ENCODE peak calls at places on chromosomes 12 and 14, in four cellular contexts. E is HAP-1, J is suprapubic skin, X is right cardiac atrium. N is an unnamed sample.

GRCh38 chr12:1848146-1848545 is 27.8 kb downstream of the LRTM2 start:
- DNase-seq in E (no peak), J (peak; percentile 35), X (no peak), N (no peak)

GRCh38 chr14:51738754-51739153 is 87.0 kb downstream of the FRMD6 start:
- DNase-seq in E (no peak), J (no peak), X (no peak), N (no peak)

GRCh38 chr12:43306066-43306465 is 245.9 kb downstream of the ADAMTS20 start:
- DNase-seq in E (no peak), J (no peak), X (no peak), N (peak; percentile 85)

GRCh38 chr12:110766311-110767154 is 23.8 kb upstream of the PPP1CC start:
- DNase-seq in E (no peak), J (no peak), X (no peak), N (peak; percentile 39)

GRCh38 chr12:113422030-113422900 is at the start of gene SDSL:
- DNase-seq in E (peak; percentile 77), J (no peak), X (peak; percentile 87), N (peak; percentile 82)

GRCh38 chr14:95197498-95198010 is 40.2 kb upstream of the DICER1 start:
- DNase-seq in E (no peak), J (no peak), X (no peak), N (no peak)

GRCh38 chr14:76464856-76465255 is 88.9 kb downstream of the ESRRB start:
- DNase-seq in E (no peak), J (no peak), X (no peak), N (no peak)

GRCh38 chr12:50747817-50748216 is 16.1 kb upstream of the ATF1 start:
- DNase-seq in E (no peak), J (no peak), X (no peak), N (no peak)

GRCh38 chr14:101069666-101070362 is 166.3 kb upstream of the RTL1 start:
- DNase-seq in E (no peak), J (peak; percentile 41), X (no peak), N (no peak)

GRCh38 chr14:50821471-50822464 is 9.2 kb downstream of the NIN start:
- DNase-seq in E (peak; percentile 74), J (no peak), X (peak; percentile 67), N (no peak)

GRCh38 chr14:52951730-52952481 is 1.1 kb upstream of the FERMT2 start:
- DNase-seq in E (peak; percentile 72), J (no peak), X (peak; percentile 68), N (peak; percentile 87)

GRCh38 chr14:68703093-68703492 is 89.8 kb downstream of the ZFP36L1 start:
- DNase-seq in E (no peak), J (no peak), X (no peak), N (peak; percentile 62)

GRCh38 chr12:12474931-12475485 is 87.7 kb downstream of the DUSP16 start:
- DNase-seq in E (no peak), J (no peak), X (no peak), N (no peak)

GRCh38 chr12:53219956-53220856 is 11.8 kb downstream of the RARG start:
- DNase-seq in E (peak; percentile 69), J (no peak), X (peak; percentile 92), N (peak; percentile 82)

GRCh38 chr12:75852143-75852542 is 179.4 kb downstream of the PHLDA1 start:
- DNase-seq in E (no peak), J (no peak), X (no peak), N (no peak)

GRCh38 chr12:84789184-84789583 is 123.4 kb downstream of the SLC6A15 start:
- DNase-seq in E (no peak), J (no peak), X (no peak), N (no peak)

GRCh38 chr14:81382517-81383225 is 17.5 kb downstream of the STON2 start:
- DNase-seq in E (peak; percentile 50), J (no peak), X (no peak), N (no peak)

GRCh38 chr12:66901136-66901932 is 222.5 kb upstream of the GRIP1 start:
- DNase-seq in E (no peak), J (no peak), X (no peak), N (no peak)

GRCh38 chr14:51860836-51861583 is 598 bp downstream of the GNG2 start:
- DNase-seq in E (peak; percentile 40), J (no peak), X (no peak), N (peak; percentile 52)

GRCh38 chr12:78651755-78652154 is 212.8 kb upstream of the SYT1 start:
- DNase-seq in E (peak; percentile 64), J (no peak), X (no peak), N (no peak)

GRCh38 chr12:115481141-115481540 is 796.4 kb downstream of the MED13L start:
- DNase-seq in E (no peak), J (no peak), X (no peak), N (no peak)

GRCh38 chr14:53306267-53306721 is 153.2 kb upstream of the DDHD1 start:
- DNase-seq in E (peak; percentile 61), J (no peak), X (peak; percentile 82), N (peak; percentile 76)

GRCh38 chr14:106790189-106791036 is 1264.0 kb downstream of the TMEM121 start:
- DNase-seq in E (peak; percentile 27), J (no peak), X (peak; percentile 71), N (no peak)

GRCh38 chr14:22536853-22537338 is 52.1 kb downstream of the DAD1 start:
- DNase-seq in E (no peak), J (no peak), X (peak; percentile 62), N (peak; percentile 94)

GRCh38 chr14:53152627-53152908 is 555 bp downstream of the DDHD1 start:
- DNase-seq in E (no peak), J (no peak), X (no peak), N (no peak)

GRCh38 chr12:38144601-38145436 is 171.8 kb upstream of the ALG10B start:
- DNase-seq in E (no peak), J (peak; percentile 65), X (peak; percentile 6), N (no peak)

GRCh38 chr12:98256830-98257229 is 258.6 kb upstream of the TMPO start:
- DNase-seq in E (no peak), J (no peak), X (no peak), N (no peak)

GRCh38 chr12:98260276-98260675 is 255.1 kb upstream of the TMPO start:
- DNase-seq in E (no peak), J (no peak), X (no peak), N (no peak)

GRCh38 chr12:98262886-98263285 is 252.5 kb upstream of the TMPO start:
- DNase-seq in E (no peak), J (no peak), X (no peak), N (no peak)

GRCh38 chr12:98259667-98260066 is 255.7 kb upstream of the TMPO start:
- DNase-seq in E (no peak), J (no peak), X (no peak), N (no peak)
- H3K4me1 ChIP-seq in E (no peaks in the 10 kb centered on the region), J (no peaks in the 10 kb centered on the region), X (no peaks in the 10 kb centered on the region), N (no peaks in the 10 kb centered on the region)

GRCh38 chr14:105091335-105092123 is 26.3 kb upstream of the GPR132 start:
- DNase-seq in E (no peak), J (peak; percentile 84), X (peak; percentile 90), N (peak; percentile 50)
- H3K4me1 ChIP-seq in E (peaks cover 17% of the 10 kb centered on the region), J (peaks cover 78% of the 10 kb centered on the region), X (no peaks in the 10 kb centered on the region), N (peaks cover 29% of the 10 kb centered on the region)

GRCh38 chr12:121822393-121823100 is 18.7 kb downstream of the SETD1B start:
- DNase-seq in E (no peak), J (no peak), X (no peak), N (no peak)

GRCh38 chr12:121823727-121824115 is 19.9 kb downstream of the SETD1B start:
- DNase-seq in E (no peak), J (no peak), X (no peak), N (no peak)

GRCh38 chr12:121820056-121820455 is 16.2 kb downstream of the SETD1B start:
- DNase-seq in E (no peak), J (no peak), X (no peak), N (no peak)

GRCh38 chr12:121825041-121825523 is 21.3 kb downstream of the SETD1B start:
- DNase-seq in E (no peak), J (no peak), X (peak; percentile 76), N (no peak)

DNA sequence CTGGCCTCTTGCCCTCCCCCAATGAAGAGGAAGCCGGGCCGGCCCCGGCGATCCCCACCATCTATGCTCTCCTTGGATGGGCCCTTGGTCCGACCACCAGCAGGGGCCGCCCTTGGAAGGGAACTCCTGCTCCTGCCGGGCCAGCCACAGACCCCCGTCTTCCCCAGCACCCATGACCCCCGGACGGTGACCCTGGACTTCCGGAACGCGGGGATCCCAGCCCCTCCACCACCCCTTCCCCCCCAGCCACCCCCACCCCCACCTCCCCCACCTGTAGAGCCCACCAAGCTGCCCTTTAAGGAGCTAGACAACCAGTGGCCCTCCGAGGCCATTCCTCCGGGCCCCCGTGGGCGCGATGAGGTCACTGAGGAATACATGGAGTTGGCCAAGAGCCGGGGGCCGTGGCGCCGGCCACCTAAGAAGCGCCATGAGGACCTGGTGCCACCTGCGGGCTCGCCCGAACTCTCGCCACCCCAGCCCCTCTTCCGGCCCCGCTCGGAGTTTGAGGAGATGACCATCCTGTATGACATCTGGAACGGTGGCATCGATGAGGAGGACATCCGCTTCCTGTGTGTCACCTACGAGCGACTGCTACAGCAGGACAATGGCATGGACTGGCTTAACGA is 19.4 kb downstream of the SETD1B start:
- DNase-seq in E (no peak), J (no peak), X (no peak), N (no peak)
- H3K4me1 ChIP-seq in E (no peaks in the 10 kb centered on the region), J (no peaks in the 10 kb centered on the region), X (no peaks in the 10 kb centered on the region), N (no peaks in the 10 kb centered on the region)

GRCh38 chr14:104797112-104798044 is 1.8 kb upstream of the AKT1 start:
- DNase-seq in E (no peak), J (no peak), X (peak; percentile 81), N (no peak)
- H3K4me1 ChIP-seq in E (peaks cover 24% of the 10 kb centered on the region), J (peaks cover 71% of the 10 kb centered on the region), X (peaks cover 14% of the 10 kb centered on the region), N (peaks cover 67% of the 10 kb centered on the region)

GRCh38 chr12:49562233-49562632 is 5.7 kb downstream of the MCRS1 start:
- DNase-seq in E (no peak), J (no peak), X (no peak), N (no peak)
- H3K4me1 ChIP-seq in E (no peaks in the 10 kb centered on the region), J (peaks cover 13% of the 10 kb centered on the region), X (peaks cover 8% of the 10 kb centered on the region), N (peaks cover 10% of the 10 kb centered on the region)

GRCh38 chr14:20613094-20614037 is 22.2 kb upstream of the RNASE12 start:
- DNase-seq in E (peak; percentile 98), J (peak; percentile 87), X (peak; percentile 85), N (peak; percentile 95)
- H3K4me1 ChIP-seq in E (peaks cover 16% of the 10 kb centered on the region), J (peaks cover 39% of the 10 kb centered on the region), X (no peaks in the 10 kb centered on the region), N (peaks cover 13% of the 10 kb centered on the region)